ENCODE peak calls at places on chromosomes 6 and 20, in six cellular contexts. One of them, this sample, is unnamed.

GRCh38 chr20:10625641-10626040 is 48.2 kb downstream of the JAG1 start:
- DNase-seq in cardiac muscle cell: no peak
- DNase-seq in cardiac fibroblast: no peak
- DNase-seq in lower leg skin: no peak
- DNase-seq in AG10803: peak; percentile 71
- DNase-seq in A673: no peak
- DNase-seq in this sample: no peak

GRCh38 chr20:1874534-1875168 is 20.6 kb upstream of the SIRPA start:
- DNase-seq in cardiac fibroblast: peak; percentile 49
- DNase-seq in cardiac muscle cell: no peak
- DNase-seq in lower leg skin: no peak
- DNase-seq in AG10803: no peak
- DNase-seq in A673: no peak
- DNase-seq in this sample: no peak

GRCh38 chr6:30334077-30334476 is 7.3 kb downstream of the TRIM39 start:
- DNase-seq in cardiac muscle cell: no peak
- DNase-seq in lower leg skin: no peak
- DNase-seq in A673: no peak
- DNase-seq in cardiac fibroblast: no peak
- DNase-seq in AG10803: no peak
- DNase-seq in this sample: no peak

GRCh38 chr6:145214570-145214969 is 520.8 kb downstream of the EPM2A start:
- DNase-seq in AG10803: peak; percentile 23
- DNase-seq in A673: peak; percentile 72
- DNase-seq in cardiac muscle cell: peak; percentile 50
- DNase-seq in lower leg skin: no peak
- DNase-seq in cardiac fibroblast: peak; percentile 41
- DNase-seq in this sample: no peak

GRCh38 chr6:109373762-109374161 is 8.5 kb downstream of the CD164 start:
- DNase-seq in AG10803: peak; percentile 26
- DNase-seq in cardiac fibroblast: no peak
- DNase-seq in A673: no peak
- DNase-seq in cardiac muscle cell: no peak
- DNase-seq in lower leg skin: no peak
- DNase-seq in this sample: no peak

GRCh38 chr20:62602550-62602949 is 39.8 kb upstream of the SLCO4A1 start:
- DNase-seq in cardiac muscle cell: no peak
- DNase-seq in cardiac fibroblast: no peak
- DNase-seq in AG10803: no peak
- DNase-seq in lower leg skin: peak; percentile 75
- DNase-seq in A673: peak; percentile 48
- DNase-seq in this sample: no peak

GRCh38 chr6:82205793-82206425 is 41.6 kb downstream of the IBTK start:
- DNase-seq in AG10803: no peak
- DNase-seq in A673: peak; percentile 76
- DNase-seq in lower leg skin: no peak
- DNase-seq in cardiac muscle cell: peak; percentile 37
- DNase-seq in cardiac fibroblast: peak; percentile 62
- DNase-seq in this sample: peak; percentile 32

GRCh38 chr6:17574871-17575560 is 25.1 kb upstream of the FAM8A1 start:
- DNase-seq in cardiac muscle cell: no peak
- DNase-seq in lower leg skin: no peak
- DNase-seq in A673: no peak
- DNase-seq in AG10803: peak; percentile 86
- DNase-seq in cardiac fibroblast: peak; percentile 78
- DNase-seq in this sample: peak; percentile 34

GRCh38 chr6:162165479-162165878 is 562.1 kb downstream of the PRKN start:
- DNase-seq in A673: no peak
- DNase-seq in AG10803: no peak
- DNase-seq in lower leg skin: no peak
- DNase-seq in cardiac muscle cell: no peak
- DNase-seq in cardiac fibroblast: no peak
- DNase-seq in this sample: no peak

GRCh38 chr6:1250489-1251197 is 61.3 kb upstream of the FOXQ1 start:
- DNase-seq in AG10803: peak; percentile 27
- DNase-seq in cardiac muscle cell: no peak
- DNase-seq in cardiac fibroblast: no peak
- DNase-seq in A673: no peak
- DNase-seq in lower leg skin: no peak
- DNase-seq in this sample: no peak

GRCh38 chr20:39910536-39910935 is 778.5 kb downstream of the MAFB start:
- DNase-seq in A673: no peak
- DNase-seq in AG10803: no peak
- DNase-seq in cardiac fibroblast: no peak
- DNase-seq in cardiac muscle cell: no peak
- DNase-seq in lower leg skin: no peak
- DNase-seq in this sample: no peak

GRCh38 chr6:53492860-53493634 is 51.9 kb downstream of the GCLC start:
- DNase-seq in cardiac fibroblast: peak; percentile 71
- DNase-seq in AG10803: peak; percentile 64
- DNase-seq in lower leg skin: no peak
- DNase-seq in cardiac muscle cell: peak; percentile 65
- DNase-seq in A673: peak; percentile 73
- DNase-seq in this sample: no peak

GRCh38 chr20:64110411-64111068 is 3.2 kb upstream of the NPBWR2 start:
- DNase-seq in A673: no peak
- DNase-seq in cardiac muscle cell: no peak
- DNase-seq in AG10803: no peak
- DNase-seq in lower leg skin: no peak
- DNase-seq in cardiac fibroblast: no peak
- DNase-seq in this sample: no peak

GRCh38 chr20:24667689-24668383 is 198.4 kb downstream of the SYNDIG1 start:
- DNase-seq in lower leg skin: no peak
- DNase-seq in AG10803: no peak
- DNase-seq in A673: no peak
- DNase-seq in cardiac fibroblast: no peak
- DNase-seq in cardiac muscle cell: no peak
- DNase-seq in this sample: no peak

GRCh38 chr20:42082611-42083010 is 464.4 kb upstream of the CHD6 start:
- DNase-seq in cardiac fibroblast: peak; percentile 16
- DNase-seq in lower leg skin: peak; percentile 56
- DNase-seq in AG10803: no peak
- DNase-seq in A673: peak; percentile 39
- DNase-seq in cardiac muscle cell: no peak
- DNase-seq in this sample: no peak

GRCh38 chr20:25090492-25091429 is 8.8 kb upstream of the VSX1 start:
- DNase-seq in cardiac fibroblast: no peak
- DNase-seq in cardiac muscle cell: no peak
- DNase-seq in lower leg skin: no peak
- DNase-seq in AG10803: no peak
- DNase-seq in A673: no peak
- DNase-seq in this sample: no peak

GRCh38 chr6:335572-335971 is 43.3 kb downstream of the DUSP22 start:
- DNase-seq in cardiac muscle cell: no peak
- DNase-seq in AG10803: no peak
- DNase-seq in cardiac fibroblast: no peak
- DNase-seq in A673: no peak
- DNase-seq in lower leg skin: no peak
- DNase-seq in this sample: no peak

GRCh38 chr6:149259753-149260152 is 57.8 kb upstream of the TAB2 start:
- DNase-seq in cardiac fibroblast: no peak
- DNase-seq in lower leg skin: no peak
- DNase-seq in AG10803: no peak
- DNase-seq in A673: no peak
- DNase-seq in cardiac muscle cell: no peak
- DNase-seq in this sample: no peak

DNA sequence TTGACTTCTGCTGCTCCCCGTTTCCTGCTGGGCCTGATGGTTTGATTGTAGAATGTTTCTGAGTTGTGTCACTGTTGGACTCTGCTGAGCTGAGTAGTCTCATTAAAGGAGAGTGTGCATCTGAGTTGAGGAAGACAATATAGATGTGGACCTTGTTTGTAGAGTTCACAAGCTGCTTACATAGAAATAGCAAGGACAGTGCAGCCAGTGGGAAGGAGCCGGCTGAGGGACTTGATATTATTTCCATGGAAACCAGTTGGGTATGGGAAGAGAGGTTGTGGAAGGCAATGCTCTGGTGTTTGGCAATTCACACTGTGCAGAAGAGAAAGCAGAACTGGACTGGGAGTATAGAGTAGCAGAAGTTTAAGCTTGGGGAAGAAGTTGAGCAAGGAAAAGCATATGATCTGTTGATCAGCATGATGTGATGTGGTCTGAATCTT is 14.8 kb downstream of the IGF2R start:
- DNase-seq in AG10803: peak; percentile 36
- DNase-seq in A673: no peak
- DNase-seq in lower leg skin: no peak
- DNase-seq in cardiac fibroblast: peak; percentile 68
- DNase-seq in cardiac muscle cell: no peak
- DNase-seq in this sample: no peak
- TF ChIP-seq CTCF in AG10803: no peak
- TF ChIP-seq CTCF in A673: no peak
- TF ChIP-seq CTCF in lower leg skin: no peak
- TF ChIP-seq CTCF in cardiac fibroblast: no peak
- TF ChIP-seq CTCF in cardiac muscle cell: no peak
- TF ChIP-seq CTCF in this sample: no peak

DNA sequence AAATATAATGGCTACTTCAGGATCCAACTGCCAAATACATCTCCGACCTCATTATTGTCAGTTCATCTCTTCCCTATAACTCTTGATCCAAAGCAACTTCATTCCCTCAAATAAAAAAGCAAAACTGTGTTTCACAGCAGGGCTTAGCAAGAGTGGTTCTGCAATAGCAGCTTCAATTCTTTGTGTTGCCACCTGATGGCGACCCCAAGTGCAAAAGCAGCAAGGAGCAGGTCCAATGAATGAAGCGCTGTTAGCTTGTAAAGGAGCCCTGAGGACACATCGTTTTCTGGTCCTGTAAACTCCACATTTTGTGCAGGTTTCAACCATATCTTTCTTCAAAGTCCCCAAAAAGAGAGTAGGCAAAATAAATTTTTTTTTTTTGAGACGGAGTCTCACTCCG is 19.6 kb downstream of the RTN4IP1 start:
- DNase-seq in cardiac fibroblast: no peak
- DNase-seq in A673: peak; percentile 50
- DNase-seq in lower leg skin: no peak
- DNase-seq in cardiac muscle cell: peak; percentile 47
- DNase-seq in AG10803: no peak
- DNase-seq in this sample: no peak
- TF ChIP-seq CTCF in cardiac fibroblast: peak; percentile 11
- TF ChIP-seq CTCF in A673: peak; percentile 55
- TF ChIP-seq CTCF in lower leg skin: no peak
- TF ChIP-seq CTCF in cardiac muscle cell: peak; percentile 20
- TF ChIP-seq CTCF in AG10803: peak; percentile 38
- TF ChIP-seq CTCF in this sample: peak; percentile 49

DNA sequence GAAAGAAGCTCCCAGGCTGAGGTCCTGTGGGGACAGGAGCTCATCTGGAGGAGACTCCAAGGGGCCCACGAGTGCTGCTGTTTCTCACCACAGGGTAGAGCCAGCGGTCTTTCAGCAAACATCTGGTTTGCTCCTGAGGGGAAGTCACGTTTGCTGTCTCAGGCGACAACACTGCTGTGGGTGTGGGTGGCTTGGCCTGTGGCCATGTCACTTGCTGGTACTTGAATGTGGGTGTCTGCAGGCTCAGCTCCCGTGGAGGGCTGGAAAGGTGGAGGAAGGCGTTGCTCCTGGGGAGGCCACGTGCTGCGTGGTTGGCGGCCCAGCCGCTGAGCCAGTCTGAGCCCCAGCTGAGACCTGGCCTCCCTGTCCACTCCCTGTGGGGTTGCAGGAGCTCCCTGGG is 52.8 kb upstream of the MPC1 start:
- DNase-seq in AG10803: peak; percentile 3
- DNase-seq in lower leg skin: peak; percentile 62
- DNase-seq in A673: peak; percentile 54
- DNase-seq in cardiac fibroblast: no peak
- DNase-seq in cardiac muscle cell: no peak
- DNase-seq in this sample: no peak
- TF ChIP-seq CTCF in AG10803: no peak
- TF ChIP-seq CTCF in lower leg skin: no peak
- TF ChIP-seq CTCF in A673: peak; percentile 46
- TF ChIP-seq CTCF in cardiac fibroblast: no peak
- TF ChIP-seq CTCF in cardiac muscle cell: no peak
- TF ChIP-seq CTCF in this sample: no peak

GRCh38 chr20:8408587-8409307 is 276.7 kb downstream of the PLCB1 start:
- DNase-seq in cardiac fibroblast: no peak
- DNase-seq in AG10803: no peak
- DNase-seq in lower leg skin: no peak
- DNase-seq in A673: no peak
- DNase-seq in cardiac muscle cell: no peak
- DNase-seq in this sample: no peak
- TF ChIP-seq CTCF in cardiac fibroblast: no peak
- TF ChIP-seq CTCF in AG10803: no peak
- TF ChIP-seq CTCF in lower leg skin: no peak
- TF ChIP-seq CTCF in A673: no peak
- TF ChIP-seq CTCF in cardiac muscle cell: no peak
- TF ChIP-seq CTCF in this sample: no peak

GRCh38 chr6:140061422-140062041 is 687.1 kb upstream of the CITED2 start:
- DNase-seq in A673: peak; percentile 22
- DNase-seq in cardiac muscle cell: no peak
- DNase-seq in AG10803: no peak
- DNase-seq in lower leg skin: no peak
- DNase-seq in cardiac fibroblast: no peak
- DNase-seq in this sample: no peak
- TF ChIP-seq CTCF in A673: no peak
- TF ChIP-seq CTCF in cardiac muscle cell: no peak
- TF ChIP-seq CTCF in AG10803: peak; percentile 33
- TF ChIP-seq CTCF in lower leg skin: no peak
- TF ChIP-seq CTCF in cardiac fibroblast: no peak
- TF ChIP-seq CTCF in this sample: no peak

GRCh38 chr6:35624341-35625070 is 64.2 kb downstream of the FKBP5 start:
- DNase-seq in AG10803: peak; percentile 33
- DNase-seq in cardiac muscle cell: peak; percentile 8
- DNase-seq in cardiac fibroblast: peak; percentile 34
- DNase-seq in lower leg skin: no peak
- DNase-seq in A673: peak; percentile 47
- DNase-seq in this sample: no peak
- TF ChIP-seq CTCF in AG10803: peak; percentile 61
- TF ChIP-seq CTCF in cardiac muscle cell: peak; percentile 23
- TF ChIP-seq CTCF in cardiac fibroblast: peak; percentile 22
- TF ChIP-seq CTCF in lower leg skin: no peak
- TF ChIP-seq CTCF in A673: peak; percentile 57
- TF ChIP-seq CTCF in this sample: peak; percentile 63

DNA sequence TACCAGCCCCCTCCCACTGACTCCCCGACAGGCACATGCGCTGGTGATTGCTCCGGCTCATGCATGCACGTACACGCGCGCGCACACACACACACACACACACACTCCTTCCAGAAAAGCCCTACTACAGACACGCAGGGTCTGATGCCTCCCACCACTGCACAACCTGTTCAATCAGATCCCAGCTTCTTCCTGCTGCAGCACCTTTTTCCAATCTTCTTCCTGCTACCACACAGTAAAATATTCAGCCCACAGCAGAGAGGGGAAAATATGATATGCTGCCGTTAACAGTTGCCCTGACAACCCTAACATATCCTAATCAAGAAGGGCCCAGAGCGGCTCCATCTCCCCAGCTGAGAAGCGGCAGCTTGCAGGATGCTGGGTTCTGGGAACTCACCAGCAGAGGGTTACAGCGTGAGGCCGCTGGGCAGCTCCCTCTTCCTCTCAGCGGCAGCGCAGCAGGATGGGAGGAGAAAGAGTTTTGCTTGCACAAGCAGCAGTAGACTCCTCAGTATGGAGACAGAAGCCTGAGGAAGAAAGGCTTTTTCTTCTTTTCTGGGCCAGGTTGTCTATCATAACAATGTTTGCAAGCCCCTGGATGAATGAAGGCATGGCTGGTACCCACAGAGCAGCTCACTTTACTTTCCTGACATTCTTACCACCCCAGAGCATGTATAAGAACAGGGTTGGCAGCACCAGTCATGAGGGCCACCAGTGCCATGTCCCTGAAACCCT is 23.9 kb downstream of the MAP7 start:
- DNase-seq in cardiac fibroblast: peak; percentile 74
- DNase-seq in AG10803: peak; percentile 76
- DNase-seq in lower leg skin: peak; percentile 34
- DNase-seq in A673: peak; percentile 35
- DNase-seq in cardiac muscle cell: peak; percentile 69
- DNase-seq in this sample: peak; percentile 34
- TF ChIP-seq CTCF in cardiac fibroblast: peak; percentile 68
- TF ChIP-seq CTCF in AG10803: peak; percentile 67
- TF ChIP-seq CTCF in lower leg skin: no peak
- TF ChIP-seq CTCF in A673: no peak
- TF ChIP-seq CTCF in cardiac muscle cell: peak; percentile 55
- TF ChIP-seq CTCF in this sample: peak; percentile 60

GRCh38 chr6:157911278-157911677 is 70.4 kb upstream of the SYNJ2 start:
- DNase-seq in lower leg skin: no peak
- DNase-seq in A673: no peak
- DNase-seq in cardiac fibroblast: no peak
- DNase-seq in cardiac muscle cell: no peak
- DNase-seq in AG10803: no peak
- DNase-seq in this sample: no peak
- TF ChIP-seq CTCF in lower leg skin: no peak
- TF ChIP-seq CTCF in A673: no peak
- TF ChIP-seq CTCF in cardiac fibroblast: peak; percentile 3
- TF ChIP-seq CTCF in cardiac muscle cell: no peak
- TF ChIP-seq CTCF in AG10803: no peak
- TF ChIP-seq CTCF in this sample: no peak